ENCODE peak calls at places on chromosomes 5 and 9, in six cellular contexts. One of them, this sample, is unnamed.

GRCh38 chr9:122445155-122445749 is 32.5 kb downstream of the OR1J1 start:
- DNase-seq in hepatocyte: no peak
- DNase-seq in astrocyte of the spinal cord: peak; percentile 75
- DNase-seq in GM06990: no peak
- DNase-seq in esophagus squamous epithelium: no peak
- DNase-seq in cardiac fibroblast: peak; percentile 91
- DNase-seq in this sample: peak; percentile 89

GRCh38 chr5:123670981-123671557 is 159.1 kb downstream of the CSNK1G3 start:
- DNase-seq in hepatocyte: peak; percentile 70
- DNase-seq in astrocyte of the spinal cord: peak; percentile 65
- DNase-seq in GM06990: peak; percentile 7
- DNase-seq in esophagus squamous epithelium: no peak
- DNase-seq in cardiac fibroblast: peak; percentile 64
- DNase-seq in this sample: peak; percentile 65

GRCh38 chr9:70044450-70045307 is 1.0 kb downstream of the MAMDC2 start:
- DNase-seq in hepatocyte: peak; percentile 54
- DNase-seq in astrocyte of the spinal cord: peak; percentile 66
- DNase-seq in GM06990: no peak
- DNase-seq in esophagus squamous epithelium: no peak
- DNase-seq in cardiac fibroblast: peak; percentile 50
- DNase-seq in this sample: peak; percentile 51

GRCh38 chr5:68237715-68238114 is 22.2 kb downstream of the PIK3R1 start:
- DNase-seq in hepatocyte: no peak
- DNase-seq in astrocyte of the spinal cord: no peak
- DNase-seq in GM06990: no peak
- DNase-seq in esophagus squamous epithelium: no peak
- DNase-seq in cardiac fibroblast: no peak
- DNase-seq in this sample: no peak

GRCh38 chr9:137789295-137789895 is 88.2 kb upstream of the CACNA1B start:
- DNase-seq in hepatocyte: no peak
- DNase-seq in astrocyte of the spinal cord: no peak
- DNase-seq in GM06990: no peak
- DNase-seq in esophagus squamous epithelium: no peak
- DNase-seq in cardiac fibroblast: no peak
- DNase-seq in this sample: no peak

GRCh38 chr5:152072076-152072475 is 147.4 kb upstream of the GLRA1 start:
- DNase-seq in hepatocyte: peak; percentile 8
- DNase-seq in astrocyte of the spinal cord: peak; percentile 5
- DNase-seq in GM06990: no peak
- DNase-seq in esophagus squamous epithelium: no peak
- DNase-seq in cardiac fibroblast: peak; percentile 26
- DNase-seq in this sample: peak; percentile 50

GRCh38 chr5:11719888-11720481 is 184.3 kb downstream of the CTNND2 start:
- DNase-seq in hepatocyte: peak; percentile 83
- DNase-seq in astrocyte of the spinal cord: peak; percentile 30
- DNase-seq in GM06990: no peak
- DNase-seq in esophagus squamous epithelium: no peak
- DNase-seq in cardiac fibroblast: no peak
- DNase-seq in this sample: no peak

GRCh38 chr5:139263431-139263975 is 30.0 kb upstream of the MATR3 start:
- DNase-seq in hepatocyte: no peak
- DNase-seq in astrocyte of the spinal cord: no peak
- DNase-seq in GM06990: no peak
- DNase-seq in esophagus squamous epithelium: no peak
- DNase-seq in cardiac fibroblast: no peak
- DNase-seq in this sample: no peak

GRCh38 chr5:3373391-3373790 is 222.2 kb upstream of the IRX1 start:
- DNase-seq in hepatocyte: no peak
- DNase-seq in astrocyte of the spinal cord: no peak
- DNase-seq in GM06990: no peak
- DNase-seq in esophagus squamous epithelium: no peak
- DNase-seq in cardiac fibroblast: no peak
- DNase-seq in this sample: no peak

GRCh38 chr9:127095416-127095815 is 27.0 kb downstream of the ANGPTL2 start:
- DNase-seq in hepatocyte: no peak
- DNase-seq in astrocyte of the spinal cord: no peak
- DNase-seq in GM06990: no peak
- DNase-seq in esophagus squamous epithelium: no peak
- DNase-seq in cardiac fibroblast: no peak
- DNase-seq in this sample: no peak

GRCh38 chr5:4700886-4701285 is 439.2 kb upstream of the ADAMTS16 start:
- DNase-seq in hepatocyte: no peak
- DNase-seq in astrocyte of the spinal cord: no peak
- DNase-seq in GM06990: no peak
- DNase-seq in esophagus squamous epithelium: no peak
- DNase-seq in cardiac fibroblast: no peak
- DNase-seq in this sample: no peak

GRCh38 chr5:181189363-181189961 is 15.5 kb downstream of the TRIM7 start:
- DNase-seq in hepatocyte: peak; percentile 48
- DNase-seq in astrocyte of the spinal cord: peak; percentile 51
- DNase-seq in GM06990: no peak
- DNase-seq in esophagus squamous epithelium: no peak
- DNase-seq in cardiac fibroblast: peak; percentile 39
- DNase-seq in this sample: peak; percentile 53

GRCh38 chr9:129171993-129172751 is 5.9 kb downstream of the IER5L start:
- DNase-seq in hepatocyte: no peak
- DNase-seq in astrocyte of the spinal cord: no peak
- DNase-seq in GM06990: no peak
- DNase-seq in esophagus squamous epithelium: no peak
- DNase-seq in cardiac fibroblast: no peak
- DNase-seq in this sample: no peak

DNA sequence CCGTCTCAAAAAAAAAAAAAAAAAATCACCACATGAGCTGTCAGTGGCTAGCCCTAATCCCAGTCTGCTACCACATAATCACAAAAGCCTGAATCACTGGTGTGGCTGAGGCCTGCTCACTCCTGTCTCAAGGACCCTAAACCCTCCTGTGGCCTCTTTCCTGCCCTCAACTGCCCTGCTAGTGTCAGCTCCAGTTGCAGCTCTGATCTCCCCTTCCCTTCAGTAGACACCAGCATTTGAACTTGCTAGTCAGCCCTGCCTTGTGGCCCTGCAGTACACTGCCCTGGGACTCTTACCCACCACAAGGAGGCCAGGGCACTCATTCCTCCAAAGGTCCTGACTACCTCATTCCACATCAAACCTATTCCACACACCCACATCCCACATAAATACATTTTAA is 9.5 kb upstream of the P4HA2 start:
- DNase-seq in hepatocyte: no peak
- DNase-seq in astrocyte of the spinal cord: no peak
- DNase-seq in GM06990: no peak
- DNase-seq in esophagus squamous epithelium: no peak
- DNase-seq in cardiac fibroblast: no peak
- DNase-seq in this sample: no peak
- TF ChIP-seq CTCF in hepatocyte: no peak
- TF ChIP-seq CTCF in astrocyte of the spinal cord: peak; percentile 23
- TF ChIP-seq CTCF in GM06990: no peak
- TF ChIP-seq CTCF in esophagus squamous epithelium: no peak
- TF ChIP-seq CTCF in cardiac fibroblast: peak; percentile 16
- TF ChIP-seq CTCF in this sample: no peak

GRCh38 chr5:59591162-59591561 is 302.4 kb downstream of the PDE4D start:
- DNase-seq in hepatocyte: no peak
- DNase-seq in astrocyte of the spinal cord: no peak
- DNase-seq in GM06990: peak; percentile 52
- DNase-seq in esophagus squamous epithelium: no peak
- DNase-seq in cardiac fibroblast: no peak
- DNase-seq in this sample: no peak

GRCh38 chr5:59586811-59587340 is 306.6 kb downstream of the PDE4D start:
- DNase-seq in hepatocyte: no peak
- DNase-seq in astrocyte of the spinal cord: no peak
- DNase-seq in GM06990: no peak
- DNase-seq in esophagus squamous epithelium: no peak
- DNase-seq in cardiac fibroblast: no peak
- DNase-seq in this sample: no peak

GRCh38 chr5:59584858-59585846 is 308.4 kb downstream of the PDE4D start:
- DNase-seq in hepatocyte: no peak
- DNase-seq in astrocyte of the spinal cord: no peak
- DNase-seq in GM06990: no peak
- DNase-seq in esophagus squamous epithelium: no peak
- DNase-seq in cardiac fibroblast: no peak
- DNase-seq in this sample: no peak

GRCh38 chr5:59588922-59589321 is 304.6 kb downstream of the PDE4D start:
- DNase-seq in hepatocyte: no peak
- DNase-seq in astrocyte of the spinal cord: peak; percentile 64
- DNase-seq in GM06990: no peak
- DNase-seq in esophagus squamous epithelium: no peak
- DNase-seq in cardiac fibroblast: no peak
- DNase-seq in this sample: no peak

GRCh38 chr5:59587489-59588337 is 305.8 kb downstream of the PDE4D start:
- DNase-seq in hepatocyte: peak; percentile 80
- DNase-seq in astrocyte of the spinal cord: peak; percentile 87
- DNase-seq in GM06990: no peak
- DNase-seq in esophagus squamous epithelium: no peak
- DNase-seq in cardiac fibroblast: peak; percentile 73
- DNase-seq in this sample: peak; percentile 74
- H3K4me3 ChIP-seq in hepatocyte: peak overlapping the region; percentile 17
- H3K4me3 ChIP-seq in astrocyte of the spinal cord: peak overlapping the region; percentile 37
- H3K4me3 ChIP-seq in GM06990: no peak overlapping the region
- H3K4me3 ChIP-seq in esophagus squamous epithelium: peak overlapping the region; percentile 15
- H3K4me3 ChIP-seq in cardiac fibroblast: peak overlapping the region; percentile 25
- H3K4me3 ChIP-seq in this sample: peak overlapping the region; percentile 15

GRCh38 chr5:59161206-59162105 is 578.6 kb downstream of the RAB3C start:
- DNase-seq in hepatocyte: no peak
- DNase-seq in astrocyte of the spinal cord: no peak
- DNase-seq in GM06990: no peak
- DNase-seq in esophagus squamous epithelium: no peak
- DNase-seq in cardiac fibroblast: no peak
- DNase-seq in this sample: no peak

GRCh38 chr5:59158637-59159391 is 575.9 kb downstream of the RAB3C start:
- DNase-seq in hepatocyte: no peak
- DNase-seq in astrocyte of the spinal cord: no peak
- DNase-seq in GM06990: no peak
- DNase-seq in esophagus squamous epithelium: no peak
- DNase-seq in cardiac fibroblast: no peak
- DNase-seq in this sample: no peak

GRCh38 chr5:59169101-59169767 is 586.4 kb downstream of the RAB3C start:
- DNase-seq in hepatocyte: no peak
- DNase-seq in astrocyte of the spinal cord: no peak
- DNase-seq in GM06990: no peak
- DNase-seq in esophagus squamous epithelium: no peak
- DNase-seq in cardiac fibroblast: no peak
- DNase-seq in this sample: no peak

GRCh38 chr5:59169768-59170150 is 586.9 kb downstream of the RAB3C start:
- DNase-seq in hepatocyte: no peak
- DNase-seq in astrocyte of the spinal cord: no peak
- DNase-seq in GM06990: no peak
- DNase-seq in esophagus squamous epithelium: no peak
- DNase-seq in cardiac fibroblast: no peak
- DNase-seq in this sample: no peak

GRCh38 chr5:59164041-59164830 is 581.4 kb downstream of the RAB3C start:
- DNase-seq in hepatocyte: no peak
- DNase-seq in astrocyte of the spinal cord: peak; percentile 63
- DNase-seq in GM06990: no peak
- DNase-seq in esophagus squamous epithelium: no peak
- DNase-seq in cardiac fibroblast: no peak
- DNase-seq in this sample: no peak
- TF ChIP-seq CTCF in hepatocyte: no peak
- TF ChIP-seq CTCF in astrocyte of the spinal cord: no peak
- TF ChIP-seq CTCF in GM06990: no peak
- TF ChIP-seq CTCF in esophagus squamous epithelium: no peak
- TF ChIP-seq CTCF in cardiac fibroblast: no peak
- TF ChIP-seq CTCF in this sample: no peak

GRCh38 chr9:89178162-89179120 is at the start of gene SHC3:
- DNase-seq in hepatocyte: peak; percentile 23
- DNase-seq in astrocyte of the spinal cord: peak; percentile 63
- DNase-seq in GM06990: no peak
- DNase-seq in esophagus squamous epithelium: no peak
- DNase-seq in cardiac fibroblast: peak; percentile 48
- DNase-seq in this sample: peak; percentile 59
- H3K4me3 ChIP-seq in hepatocyte: peak within 1 kb of the TSS; percentile 14
- H3K4me3 ChIP-seq in astrocyte of the spinal cord: peak within 1 kb of the TSS; percentile 62
- H3K4me3 ChIP-seq in GM06990: no peak within 1 kb of the TSS
- H3K4me3 ChIP-seq in esophagus squamous epithelium: peak within 1 kb of the TSS; percentile 45
- H3K4me3 ChIP-seq in cardiac fibroblast: peak within 1 kb of the TSS; percentile 66
- H3K4me3 ChIP-seq in this sample: peak within 1 kb of the TSS; percentile 73

GRCh38 chr9:699396-699795 is 142.1 kb upstream of the DMRT1 start:
- DNase-seq in hepatocyte: no peak
- DNase-seq in astrocyte of the spinal cord: no peak
- DNase-seq in GM06990: no peak
- DNase-seq in esophagus squamous epithelium: no peak
- DNase-seq in cardiac fibroblast: no peak
- DNase-seq in this sample: no peak

GRCh38 chr9:703392-703791 is 138.1 kb upstream of the DMRT1 start:
- DNase-seq in hepatocyte: no peak
- DNase-seq in astrocyte of the spinal cord: peak; percentile 36
- DNase-seq in GM06990: no peak
- DNase-seq in esophagus squamous epithelium: no peak
- DNase-seq in cardiac fibroblast: no peak
- DNase-seq in this sample: no peak

GRCh38 chr9:698276-698675 is 143.2 kb upstream of the DMRT1 start:
- DNase-seq in hepatocyte: no peak
- DNase-seq in astrocyte of the spinal cord: peak; percentile 72
- DNase-seq in GM06990: no peak
- DNase-seq in esophagus squamous epithelium: no peak
- DNase-seq in cardiac fibroblast: no peak
- DNase-seq in this sample: peak; percentile 35

GRCh38 chr9:698937-699336 is 142.6 kb upstream of the DMRT1 start:
- DNase-seq in hepatocyte: no peak
- DNase-seq in astrocyte of the spinal cord: no peak
- DNase-seq in GM06990: no peak
- DNase-seq in esophagus squamous epithelium: no peak
- DNase-seq in cardiac fibroblast: no peak
- DNase-seq in this sample: no peak

GRCh38 chr9:700365-701282 is 140.9 kb upstream of the DMRT1 start:
- DNase-seq in hepatocyte: no peak
- DNase-seq in astrocyte of the spinal cord: peak; percentile 17
- DNase-seq in GM06990: peak; percentile 10
- DNase-seq in esophagus squamous epithelium: no peak
- DNase-seq in cardiac fibroblast: no peak
- DNase-seq in this sample: no peak
- TF ChIP-seq CTCF in hepatocyte: no peak
- TF ChIP-seq CTCF in astrocyte of the spinal cord: no peak
- TF ChIP-seq CTCF in GM06990: no peak
- TF ChIP-seq CTCF in esophagus squamous epithelium: no peak
- TF ChIP-seq CTCF in cardiac fibroblast: no peak
- TF ChIP-seq CTCF in this sample: no peak